ENCODE peak calls at places on chromosomes 6 and 20, in four cellular contexts. O is HepG2, F is WTC11, B is GM12878. P is an unnamed sample.

GRCh38 chr6:90068264-90068663 is 174.0 kb downstream of the GJA10 start:
- DNase-seq in B (no peak), O (no peak), F (no peak), P (peak)

GRCh38 chr6:40931927-40932326 is 107.1 kb downstream of the UNC5CL start:
- DNase-seq in F (no peak), B (no peak), O (no peak), P (no peak)

GRCh38 chr20:1816384-1817381 is 78.5 kb upstream of the SIRPA start:
- DNase-seq in B (no peak), O (no peak), F (no peak), P (no peak)

GRCh38 chr6:116975600-116975999 is 98.6 kb downstream of the RFX6 start:
- DNase-seq in O (no peak), F (no peak), B (no peak), P (no peak)

GRCh38 chr20:62026564-62026856 is 39.2 kb downstream of the TAF4 start:
- DNase-seq in F (no peak), O (no peak), B (no peak), P (no peak)

GRCh38 chr6:63897459-63897858 is 261.9 kb downstream of the PHF3 start:
- DNase-seq in B (no peak), F (no peak), O (no peak), P (no peak)

GRCh38 chr20:25320035-25320800 is 70.4 kb downstream of the ABHD12 start:
- DNase-seq in O (no peak), B (no peak), F (peak), P (no peak)

GRCh38 chr6:11848852-11849731 is 70.5 kb upstream of the ADTRP start:
- DNase-seq in F (no peak), O (no peak), B (no peak), P (no peak)

GRCh38 chr20:62165762-62166399 is 16.9 kb upstream of the MTG2 start:
- DNase-seq in O (no peak), B (no peak), F (no peak), P (no peak)

GRCh38 chr20:34626978-34627377 is 49.9 kb downstream of the PIGU start:
- DNase-seq in O (no peak), B (no peak), F (no peak), P (no peak)

GRCh38 chr20:48679603-48680002 is 148.2 kb downstream of the PREX1 start:
- DNase-seq in O (no peak), B (no peak), F (peak), P (peak)

GRCh38 chr6:91860951-91861350 is 1274.1 kb upstream of the MAP3K7 start:
- DNase-seq in O (no peak), F (no peak), B (no peak), P (no peak)

GRCh38 chr6:30077218-30077617 is 1.6 kb upstream of the RNF39 start:
- DNase-seq in F (no peak), B (no peak), O (no peak), P (no peak)

GRCh38 chr6:144500886-144501285 is 215.8 kb downstream of the UTRN start:
- DNase-seq in O (no peak), B (no peak), F (no peak), P (no peak)

GRCh38 chr20:48236001-48236400 is 450.7 kb upstream of the SULF2 start:
- DNase-seq in B (no peak), F (no peak), O (no peak), P (no peak)

GRCh38 chr6:9422138-9422537 is 986.8 kb upstream of the SLC35B3 start:
- DNase-seq in O (no peak), B (no peak), F (no peak), P (no peak)

GRCh38 chr6:22064558-22064957 is 232.3 kb downstream of the PRL start:
- DNase-seq in F (no peak), B (no peak), O (no peak), P (no peak)

GRCh38 chr6:39724787-39725631 is at the start of gene KIF6:
- DNase-seq in O (peak), B (peak), F (peak), P (peak)

GRCh38 chr6:169266746-169267629 is 13.3 kb upstream of the THBS2 start:
- DNase-seq in F (no peak), B (no peak), O (no peak), P (no peak)

DNA sequence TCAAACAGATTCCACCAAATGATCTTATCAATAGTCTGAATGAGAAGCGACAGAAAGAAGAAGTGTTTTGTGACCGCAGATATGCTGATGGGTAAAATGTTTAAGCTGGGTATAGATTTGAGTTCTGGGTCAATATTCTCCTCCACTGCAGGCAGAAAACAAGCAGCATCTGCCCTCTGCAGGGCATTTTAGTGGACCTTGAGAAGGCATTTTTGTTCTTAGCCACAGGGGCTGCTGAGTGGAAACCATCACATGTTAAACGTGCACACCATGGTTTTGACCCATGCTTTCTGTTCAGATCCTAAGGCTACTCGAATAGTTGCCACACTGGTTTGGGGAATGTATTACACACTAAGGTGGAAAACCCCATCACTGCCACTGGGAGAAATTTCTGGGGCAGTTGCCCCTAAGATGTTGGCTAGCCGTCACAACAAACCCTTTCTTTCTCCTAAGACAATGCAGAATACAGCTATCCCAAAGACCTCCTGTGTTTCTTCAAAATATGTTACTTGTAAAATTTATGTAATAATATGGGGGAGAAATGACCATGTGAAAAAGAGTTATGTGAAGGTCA is 5.5 kb downstream of the POU3F2 start:
- DNase-seq in B (no peak), F (no peak), O (peak), P (peak)
- TF ChIP-seq NR2C2 in B (no peak), F (no peak), O (no peak), P (no peak)

DNA sequence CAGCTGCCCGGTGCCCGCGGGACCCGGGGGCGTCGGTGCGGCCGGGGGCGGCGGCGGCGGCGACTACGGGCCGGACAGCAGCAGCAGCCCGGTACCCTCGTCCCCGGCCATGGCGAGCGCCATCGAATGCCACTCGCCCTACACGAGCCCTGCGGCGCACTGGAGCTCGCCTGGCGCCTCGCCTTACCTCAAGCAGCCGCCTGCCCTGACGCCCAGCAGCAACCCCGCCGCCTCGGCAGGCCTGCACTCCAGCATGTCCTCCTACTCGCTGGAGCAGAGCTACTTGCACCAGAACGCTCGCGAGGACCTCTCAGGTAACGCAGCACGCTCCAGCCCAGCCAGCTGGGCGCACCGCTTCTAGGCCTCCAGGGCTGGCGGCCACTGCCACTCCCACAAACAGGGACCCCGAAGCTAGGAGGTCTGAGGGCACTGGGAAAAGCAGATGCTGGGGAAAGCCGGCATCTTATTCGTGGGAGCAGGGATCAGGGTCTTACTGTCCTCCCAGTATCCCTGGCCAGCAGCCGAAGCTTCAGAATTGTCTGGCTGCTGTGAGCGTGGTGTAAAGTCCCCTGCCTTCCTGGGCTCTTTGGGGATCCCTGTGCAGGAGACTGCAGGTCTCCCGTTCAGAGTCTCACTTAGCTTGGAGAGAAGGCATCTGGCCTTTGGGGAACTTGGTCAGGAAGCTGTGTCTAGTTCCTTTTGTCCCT is 1.6 kb downstream of the FOXF2 start:
- DNase-seq in B (no peak), F (peak), O (no peak), P (no peak)
- TF ChIP-seq TCF7 in B (no peak), F (no peak), O (no peak), P (no peak)

GRCh38 chr6:71599366-71599765 is 287.0 kb upstream of the RIMS1 start:
- DNase-seq in F (no peak), B (no peak), O (no peak), P (no peak)

DNA sequence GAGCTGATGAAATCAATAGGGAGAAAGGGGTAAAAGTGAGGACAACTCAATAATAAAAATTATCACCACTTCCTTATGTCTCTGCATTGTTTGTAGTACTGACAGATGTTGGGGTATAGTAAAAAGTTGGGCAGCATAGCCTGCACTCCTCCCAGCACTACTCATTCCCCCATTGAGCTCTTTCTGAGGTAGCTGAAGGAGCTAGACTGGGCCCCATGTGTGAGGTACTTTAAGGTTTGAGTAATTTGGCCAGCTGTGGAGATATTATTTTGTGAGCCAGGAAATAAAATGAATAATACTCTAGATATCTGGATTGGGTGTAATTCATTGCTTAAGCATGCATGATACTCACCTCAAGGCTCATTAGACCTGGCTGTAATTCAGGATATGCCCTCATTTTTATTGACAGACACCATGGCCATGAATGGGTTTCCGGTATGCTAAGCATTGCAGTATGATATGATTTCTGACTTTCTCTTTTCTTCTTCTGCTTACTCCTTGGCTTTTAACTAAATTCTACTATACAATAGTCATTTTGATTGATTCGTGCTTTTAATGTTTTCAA is 283.9 kb upstream of the RIMS1 start:
- DNase-seq in F (no peak), B (no peak), O (no peak), P (no peak)
- TF ChIP-seq NR2C2 in F (no peak), B (no peak), O (no peak), P (no peak)

GRCh38 chr6:137031122-137031521 is 13.6 kb downstream of the IL20RA start:
- DNase-seq in O (no peak), B (no peak), F (no peak), P (no peak)

GRCh38 chr6:137039010-137039409 is 5.8 kb downstream of the IL20RA start:
- DNase-seq in F (no peak), B (no peak), O (no peak), P (no peak)

GRCh38 chr6:137040393-137040792 is 4.4 kb downstream of the IL20RA start:
- DNase-seq in B (no peak), F (no peak), O (no peak), P (no peak)

GRCh38 chr6:137033828-137034227 is 10.9 kb downstream of the IL20RA start:
- DNase-seq in B (peak), F (no peak), O (peak), P (no peak)

GRCh38 chr6:137036566-137037300 is 8.0 kb downstream of the IL20RA start:
- DNase-seq in B (no peak), F (no peak), O (peak), P (no peak)
- TF ChIP-seq TCF7 in B (no peak), F (no peak), O (no peak), P (no peak)

DNA sequence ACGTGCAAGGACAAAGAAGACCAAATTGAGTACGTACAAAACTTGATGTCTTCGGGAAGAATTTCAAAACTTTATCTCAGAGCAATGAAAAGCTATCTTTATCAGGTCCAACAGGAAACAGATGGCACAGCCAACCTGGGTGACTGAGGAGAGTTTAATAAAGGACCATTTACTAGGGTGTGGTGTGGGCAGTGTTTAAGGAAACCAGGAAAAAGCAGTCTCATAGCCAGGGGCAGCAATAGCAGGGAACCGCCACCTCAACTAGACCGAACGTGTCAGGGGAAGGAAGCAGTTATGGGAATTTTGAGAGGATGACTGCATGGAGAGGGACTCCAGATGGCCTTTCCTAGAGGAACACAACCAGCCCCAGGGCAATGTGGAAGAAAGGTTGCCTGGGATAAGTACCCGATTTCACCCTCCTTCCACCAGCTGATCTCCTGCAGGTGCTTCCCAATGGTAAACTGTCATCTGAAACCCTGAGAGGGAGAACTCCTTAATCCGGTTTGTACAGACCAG is 15.2 kb upstream of the TAAR5 start:
- DNase-seq in B (no peak), F (no peak), O (no peak), P (no peak)
- TF ChIP-seq NR2C2 in B (no peak), F (no peak), O (no peak), P (no peak)

GRCh38 chr6:25961619-25962367 is 809 bp upstream of the TRIM38 start:
- DNase-seq in B (no peak), O (peak), F (no peak), P (peak)

GRCh38 chr6:25963426-25964123 is 973 bp downstream of the TRIM38 start:
- DNase-seq in O (no peak), B (no peak), F (peak), P (peak)

GRCh38 chr6:25959890-25960531 is 2.6 kb upstream of the TRIM38 start:
- DNase-seq in B (no peak), O (no peak), F (no peak), P (no peak)

GRCh38 chr6:25960689-25961088 is 1.9 kb upstream of the TRIM38 start:
- DNase-seq in F (no peak), B (no peak), O (no peak), P (no peak)

DNA sequence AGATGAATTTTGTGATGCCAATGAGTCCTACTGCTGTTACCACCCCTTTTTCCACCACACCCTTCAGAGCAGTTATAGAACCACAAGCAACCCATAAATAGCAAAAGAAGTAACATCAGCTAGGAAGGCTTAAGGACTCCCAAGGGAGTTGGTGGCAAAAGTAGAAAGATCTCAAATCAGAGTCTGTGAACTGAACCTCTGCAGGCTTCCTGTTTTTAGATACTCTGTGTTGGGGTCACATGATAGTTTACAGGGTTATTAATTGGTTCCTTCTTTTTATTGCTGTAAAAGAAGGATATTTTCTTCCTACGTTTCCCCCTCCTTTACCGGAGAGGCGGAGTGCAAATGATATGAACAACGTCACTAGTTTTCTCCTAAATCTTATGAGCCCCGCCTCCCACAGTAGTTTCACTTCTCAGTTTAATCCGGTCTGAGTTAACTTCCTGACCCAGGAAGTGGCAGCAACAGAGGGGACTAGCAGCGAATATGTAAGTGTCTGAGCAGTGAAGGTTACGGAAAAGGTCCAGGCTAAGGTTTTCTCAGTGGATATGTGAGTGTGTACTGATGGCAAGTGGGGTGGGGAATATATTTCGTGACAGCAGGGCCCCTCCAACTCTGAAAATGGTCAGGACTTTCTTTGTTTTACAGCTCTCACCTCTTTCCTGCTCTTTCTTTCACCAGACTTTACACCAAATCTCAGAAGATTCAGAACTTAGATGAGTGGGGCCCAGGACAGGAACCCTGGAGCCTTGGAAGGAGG is at the start of gene TRIM38:
- DNase-seq in B (peak), F (no peak), O (peak), P (peak)
- TF ChIP-seq TCF7 in B (no peak), F (no peak), O (no peak), P (no peak)